ENCODE peak calls at places on chromosomes 12 and 14, in four cellular contexts. One of them, this sample, is unnamed.

GRCh38 chr12:95796225-95796981 is 5.8 kb upstream of the NTN4 start:
- DNase-seq in fibroblast of the aortic adventitia: no peak
- DNase-seq in stimulated activated CD8-positive, alpha-beta memory T cell treated with anti-CD3 and anti-CD28 coated beads, Interleukin-4, amount 100 ng/mL, for 24 hours: no peak
- DNase-seq in T-helper 2 cell: no peak
- DNase-seq in this sample: no peak

GRCh38 chr12:50224026-50224692 is 57.0 kb upstream of the CERS5 start:
- DNase-seq in stimulated activated CD8-positive, alpha-beta memory T cell treated with anti-CD3 and anti-CD28 coated beads, Interleukin-4, amount 100 ng/mL, for 24 hours: no peak
- DNase-seq in T-helper 2 cell: peak; percentile 92
- DNase-seq in fibroblast of the aortic adventitia: peak; percentile 65
- DNase-seq in this sample: no peak

GRCh38 chr12:115983226-115983798 is 294.2 kb downstream of the MED13L start:
- DNase-seq in fibroblast of the aortic adventitia: no peak
- DNase-seq in T-helper 2 cell: no peak
- DNase-seq in stimulated activated CD8-positive, alpha-beta memory T cell treated with anti-CD3 and anti-CD28 coated beads, Interleukin-4, amount 100 ng/mL, for 24 hours: no peak
- DNase-seq in this sample: no peak

GRCh38 chr14:104318558-104319488 is 180.4 kb downstream of the KIF26A start:
- DNase-seq in T-helper 2 cell: no peak
- DNase-seq in stimulated activated CD8-positive, alpha-beta memory T cell treated with anti-CD3 and anti-CD28 coated beads, Interleukin-4, amount 100 ng/mL, for 24 hours: no peak
- DNase-seq in fibroblast of the aortic adventitia: no peak
- DNase-seq in this sample: no peak

GRCh38 chr14:73850940-73851339 is 691 bp upstream of the PTGR2 start:
- DNase-seq in stimulated activated CD8-positive, alpha-beta memory T cell treated with anti-CD3 and anti-CD28 coated beads, Interleukin-4, amount 100 ng/mL, for 24 hours: no peak
- DNase-seq in T-helper 2 cell: no peak
- DNase-seq in fibroblast of the aortic adventitia: peak; percentile 25
- DNase-seq in this sample: no peak

GRCh38 chr12:103800252-103800771 is 40.7 kb downstream of the NT5DC3 start:
- DNase-seq in fibroblast of the aortic adventitia: peak; percentile 87
- DNase-seq in stimulated activated CD8-positive, alpha-beta memory T cell treated with anti-CD3 and anti-CD28 coated beads, Interleukin-4, amount 100 ng/mL, for 24 hours: no peak
- DNase-seq in T-helper 2 cell: no peak
- DNase-seq in this sample: no peak

GRCh38 chr12:92370828-92371227 is 225.2 kb upstream of the BTG1 start:
- DNase-seq in T-helper 2 cell: no peak
- DNase-seq in fibroblast of the aortic adventitia: no peak
- DNase-seq in stimulated activated CD8-positive, alpha-beta memory T cell treated with anti-CD3 and anti-CD28 coated beads, Interleukin-4, amount 100 ng/mL, for 24 hours: no peak
- DNase-seq in this sample: no peak

GRCh38 chr12:74365178-74365964 is 172.3 kb upstream of the ATXN7L3B start:
- DNase-seq in T-helper 2 cell: peak; percentile 27
- DNase-seq in stimulated activated CD8-positive, alpha-beta memory T cell treated with anti-CD3 and anti-CD28 coated beads, Interleukin-4, amount 100 ng/mL, for 24 hours: no peak
- DNase-seq in fibroblast of the aortic adventitia: peak; percentile 66
- DNase-seq in this sample: no peak

GRCh38 chr12:51980051-51980808 is 26.5 kb upstream of the TAMALIN start:
- DNase-seq in stimulated activated CD8-positive, alpha-beta memory T cell treated with anti-CD3 and anti-CD28 coated beads, Interleukin-4, amount 100 ng/mL, for 24 hours: peak; percentile 39
- DNase-seq in fibroblast of the aortic adventitia: peak; percentile 74
- DNase-seq in T-helper 2 cell: peak; percentile 71
- DNase-seq in this sample: peak; percentile 78

GRCh38 chr12:56488041-56488955 is at the start of gene GLS2:
- DNase-seq in fibroblast of the aortic adventitia: peak; percentile 79
- DNase-seq in stimulated activated CD8-positive, alpha-beta memory T cell treated with anti-CD3 and anti-CD28 coated beads, Interleukin-4, amount 100 ng/mL, for 24 hours: peak; percentile 55
- DNase-seq in T-helper 2 cell: peak; percentile 85
- DNase-seq in this sample: peak; percentile 51

This sample was measured in stimulated activated effector memory CD8-positive, alpha-beta T cell treated with anti-CD3 and anti-CD28 coated beads, Interleukin-12 subunit alpha, Interleukin-12 subunit beta, amount 100 ng/mL, for 72 hours.